ENCODE peak calls at places on chromosomes 7 and 10, in seven cellular contexts. K, T, I, R, L, H and A are unnamed samples. For H3K4me1, the result is how much of the 10 kb centered on the place peaks cover.

GRCh38 chr10:71068811-71069411 is 143.5 kb upstream of the UNC5B start:
- DNase-seq in H (no peak), I (no peak), K (no peak), T (peak), R (peak), L (no peak), A (no peak)

GRCh38 chr7:158880973-158881372 is 24.6 kb downstream of the DYNC2I1 start:
- DNase-seq in I (no peak), K (no peak), L (no peak), H (no peak), T (no peak), R (no peak), A (no peak)

GRCh38 chr7:1691601-1692499 is 21.8 kb downstream of the ELFN1 start:
- DNase-seq in K (no peak), T (no peak), R (peak), H (no peak), I (no peak), L (no peak), A (peak)

GRCh38 chr7:88835147-88835728 is 39.7 kb upstream of the TEX47 start:
- DNase-seq in R (peak), I (peak), L (peak), T (no peak), H (peak), K (peak), A (no peak)

GRCh38 chr10:6108631-6109443 is 20.0 kb downstream of the RBM17 start:
- DNase-seq in I (peak), L (peak), H (peak), K (no peak), R (peak), T (peak), A (no peak)

GRCh38 chr7:101739757-101740398 is 77.5 kb upstream of the CUX1 start:
- DNase-seq in L (no peak), H (peak), I (no peak), R (peak), T (no peak), K (no peak), A (no peak)

GRCh38 chr10:6497524-6498140 is 82.4 kb downstream of the PRKCQ start:
- DNase-seq in K (no peak), L (no peak), H (no peak), R (no peak), T (no peak), I (no peak), A (no peak)

GRCh38 chr7:142865766-142866165 is 10.9 kb downstream of the EPHB6 start:
- DNase-seq in H (no peak), K (no peak), R (no peak), L (no peak), I (no peak), T (no peak), A (no peak)

GRCh38 chr10:4061441-4061951 is 276.5 kb upstream of the KLF6 start:
- DNase-seq in I (no peak), L (no peak), H (no peak), K (peak), T (peak), R (no peak), A (no peak)

GRCh38 chr7:17184805-17185689 is 113.4 kb upstream of the AHR start:
- DNase-seq in H (no peak), T (peak), I (no peak), L (no peak), K (no peak), R (no peak), A (no peak)

GRCh38 chr10:78919111-78919966 is 149.4 kb upstream of the ZMIZ1 start:
- DNase-seq in R (no peak), L (no peak), I (no peak), T (no peak), H (peak), K (no peak), A (peak)

GRCh38 chr10:3805791-3806381 is 20.9 kb upstream of the KLF6 start:
- DNase-seq in H (peak), K (peak), I (peak), R (peak), L (no peak), T (peak), A (no peak)

GRCh38 chr7:83427929-83428328 is 221.0 kb downstream of the SEMA3E start:
- DNase-seq in R (peak), L (peak), H (no peak), K (no peak), I (peak), T (no peak), A (no peak)

GRCh38 chr7:4882742-4883351 is 669 bp downstream of the RADIL start:
- DNase-seq in I (no peak), K (no peak), L (peak), T (no peak), R (no peak), H (peak), A (no peak)

GRCh38 chr7:157228864-157229422 is 90.2 kb downstream of the UBE3C start:
- DNase-seq in L (peak), K (no peak), I (no peak), T (peak), R (peak), H (peak), A (no peak)

GRCh38 chr7:1368682-1369571 is 90.3 kb downstream of the MICALL2 start:
- DNase-seq in R (peak), K (no peak), L (peak), I (peak), H (peak), T (no peak), A (no peak)

GRCh38 chr10:95290446-95290800 is 380 bp downstream of the PDLIM1 start:
- DNase-seq in H (no peak), I (no peak), R (no peak), T (no peak), K (no peak), L (peak), A (no peak)

GRCh38 chr7:31271641-31272405 is 68.7 kb downstream of the NEUROD6 start:
- DNase-seq in R (no peak), I (no peak), T (no peak), K (no peak), H (no peak), L (no peak), A (no peak)

GRCh38 chr7:129843982-129844840 is 108.5 kb downstream of the UBE2H start:
- DNase-seq in K (no peak), T (no peak), L (peak), H (no peak), R (no peak), I (no peak), A (no peak)

GRCh38 chr10:4546500-4546899 is 279.5 kb upstream of the AKR1E2 start:
- DNase-seq in I (peak), L (no peak), H (no peak), R (no peak), K (no peak), T (peak), A (no peak)

GRCh38 chr10:61992059-61992460 is 90.6 kb downstream of the ARID5B start:
- DNase-seq in R (no peak), I (no peak), L (no peak), H (no peak), K (no peak), T (peak), A (no peak)

GRCh38 chr10:132164801-132165278 is 21.9 kb upstream of the DPYSL4 start:
- DNase-seq in H (peak), R (no peak), L (peak), K (no peak), T (no peak), I (no peak), A (no peak)

GRCh38 chr7:77266162-77266807 is 66.7 kb upstream of the FGL2 start:
- DNase-seq in T (no peak), R (no peak), L (no peak), I (no peak), H (no peak), K (no peak), A (no peak)

GRCh38 chr7:2641406-2642393 is 9.9 kb downstream of the TTYH3 start:
- DNase-seq in R (peak), H (no peak), I (no peak), K (peak), T (peak), L (peak), A (peak)

GRCh38 chr10:124220547-124220946 is 127.1 kb upstream of the CHST15 start:
- DNase-seq in T (no peak), R (no peak), I (no peak), H (no peak), K (no peak), L (no peak), A (no peak)

GRCh38 chr10:125479059-125479458 is 203.9 kb downstream of the TEX36 start:
- DNase-seq in H (no peak), R (peak), I (peak), K (no peak), T (no peak), L (no peak), A (no peak)

GRCh38 chr10:2798340-2798739 is 269.0 kb upstream of the PFKP start:
- DNase-seq in R (no peak), K (no peak), L (peak), I (no peak), H (no peak), T (no peak), A (no peak)

GRCh38 chr10:11162828-11163599 is 145.3 kb downstream of the CELF2 start:
- DNase-seq in K (peak), L (no peak), R (no peak), T (no peak), I (no peak), H (peak), A (peak)

GRCh38 chr10:6023661-6024333 is 38.4 kb downstream of the IL2RA start:
- DNase-seq in H (no peak), K (no peak), T (no peak), R (no peak), L (no peak), I (no peak), A (no peak)

GRCh38 chr10:2920638-2921037 is 146.7 kb upstream of the PFKP start:
- DNase-seq in T (no peak), K (no peak), L (no peak), H (no peak), R (no peak), I (no peak), A (no peak)

GRCh38 chr10:95767884-95768556 is 12.1 kb downstream of the ENTPD1 start:
- DNase-seq in L (no peak), R (no peak), K (no peak), H (no peak), T (peak), I (no peak), A (no peak)

GRCh38 chr7:1015631-1016121 is 28.7 kb upstream of the GPR146 start:
- DNase-seq in T (no peak), K (no peak), H (no peak), R (no peak), L (no peak), I (no peak), A (no peak)

GRCh38 chr7:98867271-98867701 is 2.5 kb downstream of the TMEM130 start:
- DNase-seq in T (peak), H (peak), R (peak), K (no peak), L (peak), I (no peak), A (peak)

GRCh38 chr7:37545619-37546356 is 97.1 kb upstream of the ELMO1 start:
- DNase-seq in K (no peak), R (no peak), L (no peak), I (no peak), T (no peak), H (no peak), A (no peak)

GRCh38 chr7:35988105-35988504 is 164.9 kb upstream of the EEPD1 start:
- DNase-seq in L (no peak), K (no peak), H (no peak), I (no peak), R (peak), T (no peak), A (no peak)

GRCh38 chr10:57689898-57690297 is 577.8 kb downstream of the IPMK start:
- DNase-seq in H (no peak), T (no peak), K (no peak), R (no peak), I (no peak), L (no peak), A (no peak)

GRCh38 chr10:14093735-14094484 is 236.8 kb downstream of the FRMD4A start:
- DNase-seq in R (no peak), K (no peak), H (no peak), T (peak), I (no peak), L (peak), A (no peak)

DNA sequence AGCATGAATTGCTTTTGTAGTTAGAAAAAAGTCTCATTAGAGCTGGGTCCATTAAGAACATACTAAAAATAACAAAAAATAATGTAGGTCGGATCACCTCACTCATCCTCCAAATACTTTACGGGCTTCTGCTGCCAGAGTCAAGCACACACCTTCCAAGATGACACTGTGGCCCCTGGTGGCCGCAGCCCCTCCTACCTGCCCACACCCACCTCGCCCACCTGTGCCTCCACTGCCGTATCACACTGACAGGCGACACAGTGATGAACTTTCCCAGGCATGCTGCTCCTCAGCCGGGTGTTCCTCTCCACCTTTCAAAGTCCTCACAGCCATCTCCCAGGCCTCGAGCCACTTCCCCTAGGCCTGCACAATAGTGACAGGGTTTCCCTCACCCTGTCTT is 60.9 kb downstream of the STK17A start:
- DNase-seq in H (no peak), K (no peak), R (no peak), T (no peak), I (no peak), L (no peak), A (no peak)
- H3K4me1 ChIP-seq in H (under half), K (half or more), R (under half), T (under half), I (under half), L (under half), A (half or more)

DNA sequence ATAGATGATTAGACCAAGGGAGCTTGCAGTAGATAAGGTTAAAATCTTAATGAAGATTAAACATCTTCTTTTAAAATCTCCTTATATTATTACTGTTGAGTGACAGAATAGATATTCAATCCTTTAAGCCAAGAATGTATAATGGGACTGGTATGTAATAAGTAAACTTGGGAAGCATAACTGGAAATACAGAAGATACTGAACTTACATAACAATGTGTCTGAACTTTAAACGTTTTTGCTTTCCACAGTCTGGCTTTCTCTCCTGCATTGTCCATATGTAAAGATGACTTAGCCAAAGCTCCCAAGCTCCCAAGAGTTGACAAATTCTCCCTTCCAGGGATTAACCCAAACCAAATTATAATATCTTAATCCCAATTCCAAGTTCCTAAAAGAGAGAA is 129.8 kb downstream of the KCND2 start:
- DNase-seq in I (no peak), R (no peak), L (no peak), T (peak), K (no peak), H (no peak), A (no peak)
- H3K4me3 ChIP-seq in I (no peak), R (no peak), L (no peak), T (no peak), K (no peak), H (no peak), A (no peak)

GRCh38 chr7:100428967-100429636 is 529 bp upstream of the MEPCE start:
- DNase-seq in L (peak), K (peak), T (peak), R (peak), I (peak), H (peak), A (peak)
- TF ChIP-seq CTCF in L (no peak), K (peak), T (no peak), R (no peak), I (no peak), H (peak), A (peak)

GRCh38 chr10:103111031-103111917 is 81.8 kb downstream of the NT5C2 start:
- DNase-seq in I (no peak), T (peak), L (peak), R (no peak), K (peak), H (no peak), A (no peak)

GRCh38 chr10:103106556-103106955 is 86.5 kb downstream of the NT5C2 start:
- DNase-seq in T (no peak), K (no peak), R (no peak), L (no peak), I (no peak), H (no peak), A (no peak)

GRCh38 chr10:103114876-103115275 is 78.2 kb downstream of the NT5C2 start:
- DNase-seq in R (peak), L (no peak), H (no peak), T (no peak), K (no peak), I (no peak), A (no peak)

GRCh38 chr10:103111918-103112877 is 80.9 kb downstream of the NT5C2 start:
- DNase-seq in K (no peak), H (no peak), T (no peak), L (no peak), R (no peak), I (no peak), A (no peak)

GRCh38 chr10:103110407-103110806 is 82.7 kb downstream of the NT5C2 start:
- DNase-seq in R (no peak), L (no peak), T (no peak), H (no peak), I (no peak), K (no peak), A (no peak)
- H3K4me1 ChIP-seq in R (under half), L (under half), T (under half), H (under half), I (under half), K (half or more), A (under half)

GRCh38 chr10:52248697-52249306 is 65.3 kb upstream of the DKK1 start:
- DNase-seq in I (no peak), L (no peak), R (no peak), T (no peak), H (no peak), K (no peak), A (no peak)

GRCh38 chr10:52250562-52250961 is 63.5 kb upstream of the DKK1 start:
- DNase-seq in K (no peak), L (no peak), R (no peak), T (no peak), I (no peak), H (no peak), A (no peak)

GRCh38 chr10:52249850-52250395 is 64.2 kb upstream of the DKK1 start:
- DNase-seq in R (no peak), T (no peak), K (no peak), I (no peak), H (no peak), L (no peak), A (no peak)

GRCh38 chr10:52256832-52257691 is 57.0 kb upstream of the DKK1 start:
- DNase-seq in I (no peak), H (no peak), R (peak), T (peak), K (no peak), L (no peak), A (no peak)

GRCh38 chr10:52252322-52252721 is 61.8 kb upstream of the DKK1 start:
- DNase-seq in R (no peak), K (no peak), T (no peak), H (no peak), I (no peak), L (no peak), A (no peak)
- H3K4me3 ChIP-seq in R (no peak), K (no peak), T (no peak), H (no peak), I (no peak), L (no peak), A (no peak)

GRCh38 chr7:152894295-152895170 is 135.0 kb downstream of the ACTR3B start:
- DNase-seq in K (no peak), I (no peak), T (no peak), H (peak), R (peak), L (peak), A (no peak)
- TF ChIP-seq CTCF in K (peak), I (peak), T (no peak), H (peak), R (peak), L (peak), A (peak)

DNA sequence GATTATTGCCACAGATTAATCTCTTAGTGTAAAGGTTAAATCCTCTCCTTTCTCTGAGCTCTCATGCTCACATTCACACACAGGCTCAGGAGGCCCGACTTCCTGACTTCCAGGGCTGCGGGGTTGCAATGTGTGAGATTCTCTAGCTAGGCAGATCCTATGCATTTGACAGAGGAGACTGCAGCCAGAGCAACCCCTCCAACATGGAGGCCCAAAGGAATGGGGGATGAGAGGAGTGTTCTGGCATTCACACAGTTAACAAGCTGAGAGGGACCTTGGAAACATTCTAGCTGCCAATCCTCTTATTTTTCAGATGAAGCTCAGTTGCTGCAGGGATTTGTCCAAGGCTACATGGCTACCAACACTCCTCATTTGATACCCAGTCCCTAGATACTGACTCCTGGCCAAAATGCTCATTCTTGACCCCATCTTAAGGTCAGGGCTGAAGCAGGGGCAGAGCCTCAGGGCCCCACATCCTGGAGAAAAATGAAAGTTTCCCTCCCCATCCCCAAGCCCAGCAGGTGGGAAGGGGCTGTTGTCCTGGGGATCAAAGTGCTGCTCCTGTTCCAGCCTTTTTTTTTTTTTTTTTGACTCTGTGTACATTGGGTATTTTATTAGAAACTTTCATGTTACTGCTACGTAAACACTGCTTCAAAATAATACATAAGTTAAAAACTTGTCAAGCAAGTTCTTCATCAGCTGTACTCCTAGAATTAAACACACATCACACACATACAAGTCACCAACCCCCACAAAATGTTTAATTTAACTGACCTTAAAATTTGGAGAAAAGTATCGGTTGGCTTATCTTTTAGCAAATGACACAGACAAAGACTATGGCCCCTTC is 325.6 kb downstream of the PLXNA4 start:
- DNase-seq in L (peak), K (no peak), T (no peak), I (no peak), H (no peak), R (no peak), A (no peak)
- H3K4me1 ChIP-seq in L (under half), K (under half), T (under half), I (under half), H (under half), R (under half), A (under half)